ENCODE peak calls at places on chromosomes 3 and 15, in ten cellular contexts. R, K, C, F, Q, I, U, X, Y and S are unnamed samples.

GRCh38 chr3:172612871-172613678 is 89.8 kb upstream of the TNFSF10 start:
- DNase-seq in R (no peak), K (no peak), C (no peak), F (no peak), Q (no peak), I (no peak), U (no peak), X (no peak), Y (no peak), S (no peak)

GRCh38 chr3:133393691-133394474 is 6.0 kb upstream of the BFSP2 start:
- DNase-seq in R (no peak), K (no peak), C (no peak), F (no peak), Q (no peak), I (no peak), U (no peak), X (no peak), Y (peak; percentile 29), S (no peak)

GRCh38 chr3:42908675-42909074 is 2.7 kb downstream of the ZNF662 start:
- DNase-seq in R (no peak), K (no peak), C (no peak), F (no peak), Q (no peak), I (no peak), U (no peak), X (no peak), Y (no peak), S (no peak)

GRCh38 chr15:47196057-47196456 is 521.2 kb upstream of the SEMA6D start:
- DNase-seq in R (peak; percentile 64), K (no peak), C (peak; percentile 29), F (peak; percentile 53), Q (peak; percentile 82), I (no peak), U (peak; percentile 9), X (peak; percentile 47), Y (peak; percentile 84), S (peak; percentile 78)

GRCh38 chr3:189513281-189514151 is 117.7 kb upstream of the TP63 start:
- DNase-seq in R (no peak), K (no peak), C (no peak), F (no peak), Q (no peak), I (no peak), U (no peak), X (no peak), Y (no peak), S (no peak)

GRCh38 chr3:102532901-102533300 is 98.1 kb downstream of the ZPLD1 start:
- DNase-seq in R (no peak), K (no peak), C (no peak), F (no peak), Q (no peak), I (no peak), U (no peak), X (peak; percentile 4), Y (no peak), S (no peak)

GRCh38 chr15:92843819-92844218 is 56.3 kb upstream of the CHD2 start:
- DNase-seq in R (no peak), K (no peak), C (no peak), F (no peak), Q (no peak), I (no peak), U (no peak), X (no peak), Y (no peak), S (no peak)

GRCh38 chr3:165642761-165643432 is 194.3 kb downstream of the BCHE start:
- DNase-seq in R (no peak), K (no peak), C (no peak), F (peak; percentile 68), Q (no peak), I (no peak), U (peak; percentile 39), X (peak; percentile 70), Y (no peak), S (peak; percentile 91)

GRCh38 chr3:155554777-155555445 is 190.0 kb downstream of the PLCH1 start:
- DNase-seq in R (no peak), K (peak; percentile 18), C (no peak), F (no peak), Q (no peak), I (no peak), U (no peak), X (no peak), Y (no peak), S (no peak)

GRCh38 chr3:50661321-50661837 is 13.3 kb upstream of the DOCK3 start:
- DNase-seq in R (no peak), K (no peak), C (no peak), F (no peak), Q (no peak), I (no peak), U (no peak), X (no peak), Y (no peak), S (no peak)

GRCh38 chr15:32716960-32717289 is 879 bp upstream of the GREM1 start:
- DNase-seq in R (no peak), K (no peak), C (no peak), F (no peak), Q (no peak), I (no peak), U (no peak), X (no peak), Y (no peak), S (peak; percentile 42)

GRCh38 chr15:81074773-81075172 is 59.3 kb upstream of the CFAP161 start:
- DNase-seq in R (no peak), K (no peak), C (no peak), F (no peak), Q (no peak), I (no peak), U (no peak), X (no peak), Y (no peak), S (no peak)

GRCh38 chr3:4531478-4532025 is 38.4 kb downstream of the ITPR1 start:
- DNase-seq in R (no peak), K (no peak), C (no peak), F (no peak), Q (no peak), I (no peak), U (peak; percentile 27), X (no peak), Y (no peak), S (peak; percentile 24)

GRCh38 chr3:108090066-108090700 is 648 bp downstream of the CD47 start:
- DNase-seq in R (peak; percentile 64), K (peak; percentile 74), C (peak; percentile 54), F (no peak), Q (no peak), I (peak; percentile 13), U (no peak), X (peak; percentile 37), Y (peak; percentile 49), S (peak; percentile 63)

GRCh38 chr3:99910752-99911151 is 93.1 kb downstream of the CMSS1 start:
- DNase-seq in R (no peak), K (no peak), C (no peak), F (no peak), Q (no peak), I (no peak), U (no peak), X (no peak), Y (no peak), S (no peak)

GRCh38 chr15:69861331-69862171 is 236.2 kb downstream of the TLE3 start:
- DNase-seq in R (no peak), K (no peak), C (no peak), F (no peak), Q (no peak), I (no peak), U (no peak), X (no peak), Y (no peak), S (no peak)

GRCh38 chr15:97099040-97099439 is 768.5 kb downstream of the NR2F2 start:
- DNase-seq in R (no peak), K (no peak), C (no peak), F (no peak), Q (no peak), I (no peak), U (no peak), X (no peak), Y (no peak), S (no peak)

GRCh38 chr3:83092521-83093221 is 1331.2 kb upstream of the GBE1 start:
- DNase-seq in R (no peak), K (no peak), C (no peak), F (no peak), Q (no peak), I (no peak), U (no peak), X (no peak), Y (no peak), S (no peak)

GRCh38 chr15:31102049-31102321 is 460 bp upstream of the TRPM1 start:
- DNase-seq in R (no peak), K (no peak), C (no peak), F (no peak), Q (no peak), I (no peak), U (no peak), X (no peak), Y (no peak), S (no peak)

GRCh38 chr3:170997966-170998913 is 28.3 kb downstream of the SLC2A2 start:
- DNase-seq in R (no peak), K (no peak), C (no peak), F (peak; percentile 2), Q (no peak), I (no peak), U (no peak), X (no peak), Y (no peak), S (no peak)